ENCODE peak calls at places on chromosome 9, in seven cellular contexts. G is DND-41; E is activated CD4-positive, alpha-beta T cell treated with anti-CD3 and anti-CD28 coated beads for 24 hours; Y is iris pigment epithelial cell; J is glutamatergic neuron; Z is HuH-7.5; N is choroid plexus epithelial cell. R is an unnamed sample.

GRCh38 chr9:65458992-65459391 is 174.0 kb upstream of the FOXD4L5 start:
- DNase-seq in G (no peak), E (no peak), Y (no peak), J (no peak), Z (no peak), N (no peak), R (no peak)

GRCh38 chr9:94819161-94819677 is 92.7 kb downstream of the AOPEP start:
- DNase-seq in G (no peak), E (no peak), Y (no peak), J (no peak), Z (no peak), N (no peak), R (no peak)

GRCh38 chr9:134422301-134422700 is 96.0 kb downstream of the RXRA start:
- DNase-seq in G (no peak), E (no peak), Y (no peak), J (no peak), Z (no peak), N (no peak), R (peak; percentile 61)

GRCh38 chr9:133155156-133155555 is 8.6 kb downstream of the GBGT1 start:
- DNase-seq in G (no peak), E (no peak), Y (no peak), J (no peak), Z (no peak), N (no peak), R (no peak)

GRCh38 chr9:104293877-104294276 is 199.8 kb downstream of the SMC2 start:
- DNase-seq in G (no peak), E (no peak), Y (no peak), J (no peak), Z (no peak), N (no peak), R (no peak)

GRCh38 chr9:110110154-110110553 is 97.8 kb downstream of the C9orf152 start:
- DNase-seq in G (no peak), E (no peak), Y (no peak), J (no peak), Z (no peak), N (no peak), R (no peak)

GRCh38 chr9:97895695-97896332 is 26.5 kb downstream of the TRMO start:
- DNase-seq in G (no peak), E (no peak), Y (peak; percentile 28), J (no peak), Z (peak; percentile 38), N (peak; percentile 37), R (peak; percentile 67)

GRCh38 chr9:107158321-107158720 is 124.8 kb upstream of the RAD23B start:
- DNase-seq in G (no peak), E (no peak), Y (peak; percentile 58), J (peak; percentile 23), Z (no peak), N (peak; percentile 68), R (peak; percentile 32)

GRCh38 chr9:120363697-120364096 is 216.3 kb downstream of the CDK5RAP2 start:
- DNase-seq in G (no peak), E (no peak), Y (no peak), J (no peak), Z (no peak), N (peak; percentile 29), R (no peak)

GRCh38 chr9:137506702-137507171 is 43.5 kb downstream of the PNPLA7 start:
- DNase-seq in G (no peak), E (no peak), Y (peak; percentile 9), J (no peak), Z (no peak), N (no peak), R (no peak)

GRCh38 chr9:113474372-113474771 is 10.8 kb downstream of the RGS3 start:
- DNase-seq in G (no peak), E (no peak), Y (no peak), J (no peak), Z (no peak), N (no peak), R (no peak)

GRCh38 chr9:21078702-21079101 is 960 bp upstream of the IFNB1 start:
- DNase-seq in G (peak; percentile 31), E (no peak), Y (no peak), J (no peak), Z (no peak), N (peak; percentile 11), R (peak; percentile 12)

GRCh38 chr9:20307662-20308061 is 314.6 kb downstream of the MLLT3 start:
- DNase-seq in G (no peak), E (no peak), Y (no peak), J (no peak), Z (no peak), N (peak; percentile 15), R (no peak)

GRCh38 chr9:80552931-80553330 is 981.2 kb downstream of the TLE4 start:
- DNase-seq in G (no peak), E (no peak), Y (peak; percentile 75), J (peak; percentile 18), Z (peak; percentile 18), N (peak; percentile 84), R (peak; percentile 19)

GRCh38 chr9:71233646-71234045 is 112.2 kb upstream of the TRPM3 start:
- DNase-seq in G (no peak), E (no peak), Y (no peak), J (no peak), Z (no peak), N (no peak), R (no peak)

GRCh38 chr9:113427629-113428028 is 17.1 kb downstream of the C9orf43 start:
- DNase-seq in G (no peak), E (no peak), Y (peak; percentile 76), J (no peak), Z (no peak), N (peak; percentile 64), R (peak; percentile 58)

GRCh38 chr9:98873535-98874432 is 66.3 kb downstream of the GALNT12 start:
- DNase-seq in G (no peak), E (no peak), Y (peak; percentile 31), J (no peak), Z (no peak), N (peak; percentile 40), R (no peak)

GRCh38 chr9:136860529-136860928 is 5.6 kb downstream of the EDF1 start:
- DNase-seq in G (no peak), E (no peak), Y (no peak), J (peak; percentile 11), Z (no peak), N (no peak), R (no peak)

GRCh38 chr9:133368249-133368881 is 7.5 kb downstream of the SURF4 start:
- DNase-seq in G (no peak), E (no peak), Y (peak; percentile 19), J (no peak), Z (no peak), N (peak; percentile 61), R (no peak)

GRCh38 chr9:6024035-6024554 is 8.7 kb upstream of the RANBP6 start:
- DNase-seq in G (peak; percentile 19), E (no peak), Y (peak; percentile 9), J (no peak), Z (no peak), N (peak; percentile 19), R (peak; percentile 31)

GRCh38 chr9:35367451-35367850 is 122.5 kb upstream of the RUSC2 start:
- DNase-seq in G (no peak), E (no peak), Y (peak; percentile 93), J (no peak), Z (no peak), N (peak; percentile 90), R (peak; percentile 88)

GRCh38 chr9:13427587-13427986 is 148.1 kb upstream of the MPDZ start:
- DNase-seq in G (no peak), E (no peak), Y (peak; percentile 53), J (no peak), Z (peak; percentile 9), N (peak; percentile 77), R (peak; percentile 71)

GRCh38 chr9:115353681-115354080 is 235.7 kb upstream of the TNC start:
- DNase-seq in G (no peak), E (no peak), Y (no peak), J (no peak), Z (no peak), N (no peak), R (peak; percentile 10)

GRCh38 chr9:84839538-84839937 is 170.0 kb downstream of the NTRK2 start:
- DNase-seq in G (no peak), E (no peak), Y (peak; percentile 33), J (peak; percentile 53), Z (no peak), N (peak; percentile 15), R (peak; percentile 60)

GRCh38 chr9:92163276-92163675 is 48.1 kb upstream of the SPTLC1 start:
- DNase-seq in G (no peak), E (no peak), Y (no peak), J (no peak), Z (no peak), N (no peak), R (no peak)

GRCh38 chr9:95264954-95265615 is 52.4 kb downstream of the FANCC start:
- DNase-seq in G (no peak), E (no peak), Y (peak; percentile 63), J (no peak), Z (no peak), N (peak; percentile 68), R (peak; percentile 33)

GRCh38 chr9:114156658-114157421 is 1.5 kb downstream of the COL27A1 start:
- DNase-seq in G (peak; percentile 7), E (no peak), Y (peak; percentile 90), J (peak; percentile 63), Z (peak; percentile 60), N (peak; percentile 78), R (peak; percentile 85)

GRCh38 chr9:131417264-131418142 is 23.6 kb downstream of the PRRC2B start:
- DNase-seq in G (no peak), E (no peak), Y (no peak), J (no peak), Z (no peak), N (no peak), R (no peak)

GRCh38 chr9:129469188-129469987 is 151.5 kb downstream of the C9orf50 start:
- DNase-seq in G (no peak), E (no peak), Y (no peak), J (no peak), Z (no peak), N (no peak), R (no peak)

GRCh38 chr9:113593682-113594281 is 130.3 kb downstream of the RGS3 start:
- DNase-seq in G (no peak), E (no peak), Y (peak; percentile 97), J (peak; percentile 85), Z (peak; percentile 93), N (peak; percentile 98), R (peak; percentile 97)

GRCh38 chr9:124873664-124874063 is 11.7 kb downstream of the ARPC5L start:
- DNase-seq in G (no peak), E (no peak), Y (no peak), J (no peak), Z (no peak), N (no peak), R (peak; percentile 65)

GRCh38 chr9:137643921-137644320 is 25.1 kb downstream of the EHMT1 start:
- DNase-seq in G (no peak), E (no peak), Y (no peak), J (no peak), Z (no peak), N (no peak), R (no peak)

GRCh38 chr9:86891886-86892437 is 55.3 kb downstream of the GAS1 start:
- DNase-seq in G (no peak), E (no peak), Y (no peak), J (no peak), Z (no peak), N (no peak), R (no peak)

GRCh38 chr9:69044226-69045219 is 9.0 kb downstream of the FXN start:
- DNase-seq in G (no peak), E (no peak), Y (peak; percentile 90), J (no peak), Z (no peak), N (peak; percentile 96), R (no peak)